ENCODE peak calls at places on chromosomes 4 and X, in seven cellular contexts. X, P, L, H, I, Z and O are unnamed samples.

GRCh38 chr4:101753702-101754101 is 36.8 kb upstream of the BANK1 start:
- DNase-seq in X (no peak), P (no peak), L (no peak), H (no peak), I (no peak), Z (no peak), O (no peak)

GRCh38 chr4:185849543-185850185 is 37.7 kb upstream of the SORBS2 start:
- DNase-seq in X (peak), P (no peak), L (peak), H (no peak), I (no peak), Z (no peak), O (no peak)

GRCh38 chrX:65723706-65724105 is 56.3 kb downstream of the MSN start:
- DNase-seq in X (no peak), P (no peak), L (no peak), H (no peak), I (peak), Z (peak), O (no peak)

GRCh38 chr4:54719378-54719777 is 61.6 kb downstream of the KIT start:
- DNase-seq in X (no peak), P (no peak), L (no peak), H (no peak), I (peak), Z (peak), O (no peak)

GRCh38 chr4:57075353-57075752 is 34.8 kb downstream of the IGFBP7 start:
- DNase-seq in X (no peak), P (no peak), L (no peak), H (no peak), I (no peak), Z (no peak), O (no peak)

GRCh38 chr4:10087152-10087791 is 29.3 kb downstream of the WDR1 start:
- DNase-seq in X (no peak), P (no peak), L (no peak), H (no peak), I (no peak), Z (no peak), O (no peak)

GRCh38 chr4:67019670-67020069 is 525.6 kb downstream of the CENPC start:
- DNase-seq in X (no peak), P (no peak), L (no peak), H (no peak), I (no peak), Z (no peak), O (no peak)

GRCh38 chr4:120406960-120407359 is 340.3 kb upstream of the MAD2L1 start:
- DNase-seq in X (no peak), P (no peak), L (no peak), H (peak), I (no peak), Z (no peak), O (no peak)

GRCh38 chr4:25913056-25913850 is 767 bp upstream of the SMIM20 start:
- DNase-seq in X (peak), P (no peak), L (no peak), H (no peak), I (peak), Z (peak), O (no peak)

GRCh38 chr4:61447918-61448317 is 247.8 kb downstream of the ADGRL3 start:
- DNase-seq in X (no peak), P (no peak), L (no peak), H (no peak), I (no peak), Z (no peak), O (no peak)

GRCh38 chr4:56007154-56007553 is 58.4 kb downstream of the CEP135 start:
- DNase-seq in X (no peak), P (peak), L (no peak), H (peak), I (no peak), Z (no peak), O (no peak)

GRCh38 chrX:7346021-7346420 is 198.1 kb upstream of the PUDP start:
- DNase-seq in X (no peak), P (no peak), L (peak), H (no peak), I (peak), Z (peak), O (no peak)

GRCh38 chr4:106430797-106431196 is 62.2 kb upstream of the GIMD1 start:
- DNase-seq in X (no peak), P (no peak), L (no peak), H (no peak), I (no peak), Z (no peak), O (no peak)

GRCh38 chr4:138910201-138910913 is 105.2 kb upstream of the NOCT start:
- DNase-seq in X (no peak), P (no peak), L (peak), H (no peak), I (peak), Z (peak), O (peak)

GRCh38 chr4:179040259-179040658 is 1598.0 kb upstream of the AGA start:
- DNase-seq in X (no peak), P (no peak), L (no peak), H (no peak), I (no peak), Z (no peak), O (no peak)

GRCh38 chr4:184309241-184310170 is 91.8 kb upstream of the ENPP6 start:
- DNase-seq in X (no peak), P (no peak), L (no peak), H (no peak), I (no peak), Z (no peak), O (no peak)

GRCh38 chrX:115988825-115989224 is 181.7 kb upstream of the AGTR2 start:
- DNase-seq in X (no peak), P (no peak), L (peak), H (no peak), I (no peak), Z (no peak), O (no peak)

GRCh38 chr4:40731792-40732245 is 17.9 kb upstream of the NSUN7 start:
- DNase-seq in X (peak), P (no peak), L (no peak), H (no peak), I (no peak), Z (no peak), O (no peak)

GRCh38 chrX:19514791-19515614 is at the start of gene MAP3K15:
- DNase-seq in X (no peak), P (peak), L (no peak), H (peak), I (no peak), Z (no peak), O (no peak)

GRCh38 chrX:10602646-10603045 is 17.7 kb downstream of the MID1 start:
- DNase-seq in X (no peak), P (no peak), L (no peak), H (no peak), I (no peak), Z (no peak), O (no peak)

GRCh38 chr4:95095352-95095974 is 337.7 kb downstream of the BMPR1B start:
- DNase-seq in X (no peak), P (no peak), L (peak), H (no peak), I (peak), Z (peak), O (peak)

GRCh38 chrX:2781226-2781571 is 29.4 kb downstream of the XG start:
- DNase-seq in X (no peak), P (no peak), L (no peak), H (no peak), I (no peak), Z (no peak), O (no peak)

GRCh38 chrX:103254921-103255455 is at the start of gene TCEAL8:
- DNase-seq in X (peak), P (peak), L (peak), H (peak), I (peak), Z (peak), O (peak)
- TF ChIP-seq CTCF in X (no peak), P (no peak), L (no peak), H (no peak), I (no peak), Z (no peak), O (no peak)

GRCh38 chr4:119087121-119087520 is 48.5 kb upstream of the MYOZ2 start:
- DNase-seq in X (no peak), P (no peak), L (peak), H (no peak), I (no peak), Z (peak), O (no peak)
- TF ChIP-seq CTCF in X (peak), P (no peak), L (no peak), H (no peak), I (peak), Z (peak), O (peak)

GRCh38 chr4:124711469-124712416 is 789 bp downstream of the ANKRD50 start:
- DNase-seq in X (peak), P (peak), L (peak), H (peak), I (peak), Z (peak), O (peak)
- TF ChIP-seq CTCF in X (no peak), P (no peak), L (peak), H (no peak), I (peak), Z (peak), O (peak)

GRCh38 chr4:24419147-24420034 is 165.0 kb downstream of the DHX15 start:
- DNase-seq in X (peak), P (peak), L (peak), H (peak), I (peak), Z (peak), O (peak)
- TF ChIP-seq CTCF in X (peak), P (peak), L (peak), H (peak), I (peak), Z (peak), O (peak)

DNA sequence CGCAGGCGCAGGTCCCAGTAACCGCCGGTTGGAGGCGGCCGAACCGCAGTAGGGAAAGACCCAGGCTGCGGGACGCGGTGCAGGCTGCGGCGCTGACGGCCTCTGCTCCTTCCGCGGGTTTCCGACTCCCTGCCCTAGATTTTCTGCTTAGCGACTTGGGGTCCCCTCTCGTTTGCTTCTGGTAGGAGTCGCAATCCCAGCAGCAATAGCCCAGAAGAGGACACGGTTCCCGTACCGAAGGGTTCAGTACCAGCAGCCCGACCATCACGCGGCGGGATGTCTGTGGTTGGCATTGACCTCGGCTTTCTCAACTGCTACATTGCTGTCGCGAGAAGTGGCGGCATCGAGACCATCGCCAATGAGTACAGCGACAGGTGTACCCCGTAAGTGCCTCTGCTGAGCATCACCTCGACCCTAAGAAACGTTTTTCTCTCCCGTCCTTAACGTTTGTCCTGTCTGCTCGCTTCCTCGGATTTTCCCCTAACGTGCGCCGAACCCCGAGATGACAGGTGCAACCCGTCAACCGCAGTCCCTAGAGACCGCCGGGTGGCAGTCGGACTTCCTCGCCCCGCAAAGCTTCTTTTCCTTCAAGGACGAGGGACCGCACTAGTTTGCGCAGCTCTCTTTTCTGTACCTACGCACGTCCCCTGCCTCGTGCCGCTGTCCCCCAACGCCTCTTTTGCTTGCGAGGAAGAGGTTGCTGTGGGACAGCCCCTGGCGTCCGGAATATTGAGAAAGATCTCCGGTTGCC is at the start of gene HSPA4L:
- DNase-seq in X (peak), P (peak), L (peak), H (no peak), I (peak), Z (peak), O (peak)
- TF ChIP-seq CTCF in X (no peak), P (no peak), L (no peak), H (peak), I (peak), Z (no peak), O (peak)